ENCODE peak calls at places on chromosomes 6 and 20, in ten cellular contexts. One of them, this sample, is unnamed.

GRCh38 chr6:132235596-132236280 is 165.5 kb downstream of the MOXD1 start:
- DNase-seq in RWPE1: no peak
- DNase-seq in ecto neural progenitor cell: no peak
- DNase-seq in kidney: no peak
- DNase-seq in stimulated activated CD4-positive, alpha-beta T cell treated with anti-CD3 and anti-CD28 coated beads, Interleukin-2, amount 100 ng/mL, for 24 hours: no peak
- DNase-seq in NCI-H187 treated with DMSO at 0.1 percent for 48 hours: no peak
- DNase-seq in DMS153: no peak
- DNase-seq in GDM1: no peak
- DNase-seq in T-helper 2 cell: no peak
- DNase-seq in foreskin melanocyte: no peak
- DNase-seq in this sample: no peak

GRCh38 chr6:123745877-123746276 is 57.8 kb upstream of the NKAIN2 start:
- DNase-seq in ecto neural progenitor cell: no peak
- DNase-seq in kidney: no peak
- DNase-seq in T-helper 2 cell: no peak
- DNase-seq in stimulated activated CD4-positive, alpha-beta T cell treated with anti-CD3 and anti-CD28 coated beads, Interleukin-2, amount 100 ng/mL, for 24 hours: no peak
- DNase-seq in DMS153: no peak
- DNase-seq in RWPE1: peak
- DNase-seq in GDM1: no peak
- DNase-seq in foreskin melanocyte: peak
- DNase-seq in NCI-H187 treated with DMSO at 0.1 percent for 48 hours: no peak
- DNase-seq in this sample: no peak

GRCh38 chr20:4898282-4898681 is 103.0 kb downstream of the SLC23A2 start:
- DNase-seq in stimulated activated CD4-positive, alpha-beta T cell treated with anti-CD3 and anti-CD28 coated beads, Interleukin-2, amount 100 ng/mL, for 24 hours: no peak
- DNase-seq in ecto neural progenitor cell: no peak
- DNase-seq in RWPE1: peak
- DNase-seq in foreskin melanocyte: no peak
- DNase-seq in NCI-H187 treated with DMSO at 0.1 percent for 48 hours: no peak
- DNase-seq in GDM1: peak
- DNase-seq in kidney: peak
- DNase-seq in DMS153: no peak
- DNase-seq in T-helper 2 cell: no peak
- DNase-seq in this sample: no peak

GRCh38 chr6:7267521-7268091 is 45.4 kb downstream of the SSR1 start:
- DNase-seq in ecto neural progenitor cell: no peak
- DNase-seq in stimulated activated CD4-positive, alpha-beta T cell treated with anti-CD3 and anti-CD28 coated beads, Interleukin-2, amount 100 ng/mL, for 24 hours: no peak
- DNase-seq in T-helper 2 cell: no peak
- DNase-seq in DMS153: no peak
- DNase-seq in GDM1: no peak
- DNase-seq in kidney: peak
- DNase-seq in NCI-H187 treated with DMSO at 0.1 percent for 48 hours: no peak
- DNase-seq in RWPE1: peak
- DNase-seq in foreskin melanocyte: peak
- DNase-seq in this sample: no peak

GRCh38 chr6:11848852-11849731 is 70.5 kb upstream of the ADTRP start:
- DNase-seq in foreskin melanocyte: no peak
- DNase-seq in stimulated activated CD4-positive, alpha-beta T cell treated with anti-CD3 and anti-CD28 coated beads, Interleukin-2, amount 100 ng/mL, for 24 hours: no peak
- DNase-seq in DMS153: peak
- DNase-seq in T-helper 2 cell: no peak
- DNase-seq in NCI-H187 treated with DMSO at 0.1 percent for 48 hours: no peak
- DNase-seq in GDM1: no peak
- DNase-seq in ecto neural progenitor cell: no peak
- DNase-seq in RWPE1: no peak
- DNase-seq in kidney: no peak
- DNase-seq in this sample: no peak

GRCh38 chr6:141259832-141260231 is 872.9 kb upstream of the GJE1 start:
- DNase-seq in kidney: no peak
- DNase-seq in ecto neural progenitor cell: no peak
- DNase-seq in T-helper 2 cell: no peak
- DNase-seq in GDM1: no peak
- DNase-seq in RWPE1: no peak
- DNase-seq in foreskin melanocyte: no peak
- DNase-seq in NCI-H187 treated with DMSO at 0.1 percent for 48 hours: no peak
- DNase-seq in DMS153: no peak
- DNase-seq in stimulated activated CD4-positive, alpha-beta T cell treated with anti-CD3 and anti-CD28 coated beads, Interleukin-2, amount 100 ng/mL, for 24 hours: no peak
- DNase-seq in this sample: no peak

GRCh38 chr6:52161689-52162438 is 24.3 kb upstream of the IL17A start:
- DNase-seq in RWPE1: no peak
- DNase-seq in ecto neural progenitor cell: no peak
- DNase-seq in DMS153: no peak
- DNase-seq in kidney: no peak
- DNase-seq in GDM1: no peak
- DNase-seq in NCI-H187 treated with DMSO at 0.1 percent for 48 hours: no peak
- DNase-seq in foreskin melanocyte: no peak
- DNase-seq in stimulated activated CD4-positive, alpha-beta T cell treated with anti-CD3 and anti-CD28 coated beads, Interleukin-2, amount 100 ng/mL, for 24 hours: peak
- DNase-seq in T-helper 2 cell: no peak
- DNase-seq in this sample: no peak

GRCh38 chr20:1005452-1006027 is 3.4 kb upstream of the RSPO4 start:
- DNase-seq in NCI-H187 treated with DMSO at 0.1 percent for 48 hours: no peak
- DNase-seq in foreskin melanocyte: no peak
- DNase-seq in GDM1: peak
- DNase-seq in T-helper 2 cell: no peak
- DNase-seq in DMS153: peak
- DNase-seq in stimulated activated CD4-positive, alpha-beta T cell treated with anti-CD3 and anti-CD28 coated beads, Interleukin-2, amount 100 ng/mL, for 24 hours: no peak
- DNase-seq in kidney: no peak
- DNase-seq in ecto neural progenitor cell: peak
- DNase-seq in RWPE1: peak
- DNase-seq in this sample: peak

GRCh38 chr6:144352310-144352709 is 67.2 kb downstream of the UTRN start:
- DNase-seq in GDM1: no peak
- DNase-seq in T-helper 2 cell: no peak
- DNase-seq in kidney: no peak
- DNase-seq in ecto neural progenitor cell: no peak
- DNase-seq in stimulated activated CD4-positive, alpha-beta T cell treated with anti-CD3 and anti-CD28 coated beads, Interleukin-2, amount 100 ng/mL, for 24 hours: no peak
- DNase-seq in foreskin melanocyte: no peak
- DNase-seq in RWPE1: no peak
- DNase-seq in DMS153: no peak
- DNase-seq in NCI-H187 treated with DMSO at 0.1 percent for 48 hours: no peak
- DNase-seq in this sample: no peak

GRCh38 chr20:10239954-10240353 is 21.3 kb downstream of the SNAP25 start:
- DNase-seq in DMS153: peak
- DNase-seq in RWPE1: peak
- DNase-seq in stimulated activated CD4-positive, alpha-beta T cell treated with anti-CD3 and anti-CD28 coated beads, Interleukin-2, amount 100 ng/mL, for 24 hours: no peak
- DNase-seq in foreskin melanocyte: peak
- DNase-seq in NCI-H187 treated with DMSO at 0.1 percent for 48 hours: peak
- DNase-seq in kidney: peak
- DNase-seq in T-helper 2 cell: no peak
- DNase-seq in GDM1: no peak
- DNase-seq in ecto neural progenitor cell: no peak
- DNase-seq in this sample: no peak

GRCh38 chr20:56689852-56690485 is 60.9 kb downstream of the TFAP2C start:
- DNase-seq in RWPE1: no peak
- DNase-seq in T-helper 2 cell: no peak
- DNase-seq in foreskin melanocyte: no peak
- DNase-seq in stimulated activated CD4-positive, alpha-beta T cell treated with anti-CD3 and anti-CD28 coated beads, Interleukin-2, amount 100 ng/mL, for 24 hours: no peak
- DNase-seq in NCI-H187 treated with DMSO at 0.1 percent for 48 hours: no peak
- DNase-seq in GDM1: no peak
- DNase-seq in DMS153: peak
- DNase-seq in kidney: no peak
- DNase-seq in ecto neural progenitor cell: no peak
- DNase-seq in this sample: no peak

GRCh38 chr6:119979862-119980261 is 630.3 kb upstream of the MAN1A1 start:
- DNase-seq in GDM1: no peak
- DNase-seq in NCI-H187 treated with DMSO at 0.1 percent for 48 hours: no peak
- DNase-seq in RWPE1: no peak
- DNase-seq in T-helper 2 cell: no peak
- DNase-seq in kidney: no peak
- DNase-seq in stimulated activated CD4-positive, alpha-beta T cell treated with anti-CD3 and anti-CD28 coated beads, Interleukin-2, amount 100 ng/mL, for 24 hours: no peak
- DNase-seq in foreskin melanocyte: no peak
- DNase-seq in DMS153: no peak
- DNase-seq in ecto neural progenitor cell: no peak
- DNase-seq in this sample: no peak

GRCh38 chr20:1190847-1191246 is 6.1 kb upstream of the TMEM74B start:
- DNase-seq in RWPE1: no peak
- DNase-seq in T-helper 2 cell: no peak
- DNase-seq in kidney: no peak
- DNase-seq in NCI-H187 treated with DMSO at 0.1 percent for 48 hours: no peak
- DNase-seq in GDM1: no peak
- DNase-seq in ecto neural progenitor cell: no peak
- DNase-seq in stimulated activated CD4-positive, alpha-beta T cell treated with anti-CD3 and anti-CD28 coated beads, Interleukin-2, amount 100 ng/mL, for 24 hours: no peak
- DNase-seq in foreskin melanocyte: no peak
- DNase-seq in DMS153: no peak
- DNase-seq in this sample: no peak

GRCh38 chr6:33014841-33015634 is 5.6 kb upstream of the HLA-DOA start:
- DNase-seq in foreskin melanocyte: peak
- DNase-seq in ecto neural progenitor cell: no peak
- DNase-seq in stimulated activated CD4-positive, alpha-beta T cell treated with anti-CD3 and anti-CD28 coated beads, Interleukin-2, amount 100 ng/mL, for 24 hours: peak
- DNase-seq in kidney: no peak
- DNase-seq in RWPE1: peak
- DNase-seq in T-helper 2 cell: no peak
- DNase-seq in DMS153: peak
- DNase-seq in NCI-H187 treated with DMSO at 0.1 percent for 48 hours: peak
- DNase-seq in GDM1: peak
- DNase-seq in this sample: no peak

GRCh38 chr6:3230275-3231212 is 3.1 kb upstream of the TUBB2B start:
- DNase-seq in DMS153: peak
- DNase-seq in kidney: no peak
- DNase-seq in GDM1: no peak
- DNase-seq in ecto neural progenitor cell: peak
- DNase-seq in stimulated activated CD4-positive, alpha-beta T cell treated with anti-CD3 and anti-CD28 coated beads, Interleukin-2, amount 100 ng/mL, for 24 hours: no peak
- DNase-seq in RWPE1: no peak
- DNase-seq in foreskin melanocyte: no peak
- DNase-seq in NCI-H187 treated with DMSO at 0.1 percent for 48 hours: peak
- DNase-seq in T-helper 2 cell: no peak
- DNase-seq in this sample: no peak

GRCh38 chr6:142833798-142834197 is 111.2 kb downstream of the HIVEP2 start:
- DNase-seq in kidney: no peak
- DNase-seq in RWPE1: no peak
- DNase-seq in GDM1: no peak
- DNase-seq in T-helper 2 cell: no peak
- DNase-seq in ecto neural progenitor cell: no peak
- DNase-seq in NCI-H187 treated with DMSO at 0.1 percent for 48 hours: no peak
- DNase-seq in stimulated activated CD4-positive, alpha-beta T cell treated with anti-CD3 and anti-CD28 coated beads, Interleukin-2, amount 100 ng/mL, for 24 hours: no peak
- DNase-seq in foreskin melanocyte: no peak
- DNase-seq in DMS153: no peak
- DNase-seq in this sample: no peak

GRCh38 chr20:6000851-6001250 is 50.4 kb downstream of the MCM8 start:
- DNase-seq in kidney: no peak
- DNase-seq in RWPE1: no peak
- DNase-seq in ecto neural progenitor cell: no peak
- DNase-seq in GDM1: no peak
- DNase-seq in NCI-H187 treated with DMSO at 0.1 percent for 48 hours: no peak
- DNase-seq in stimulated activated CD4-positive, alpha-beta T cell treated with anti-CD3 and anti-CD28 coated beads, Interleukin-2, amount 100 ng/mL, for 24 hours: no peak
- DNase-seq in foreskin melanocyte: no peak
- DNase-seq in T-helper 2 cell: no peak
- DNase-seq in DMS153: no peak
- DNase-seq in this sample: no peak

GRCh38 chr6:146851837-146852236 is 253.1 kb downstream of the ADGB start:
- DNase-seq in GDM1: no peak
- DNase-seq in ecto neural progenitor cell: no peak
- DNase-seq in NCI-H187 treated with DMSO at 0.1 percent for 48 hours: no peak
- DNase-seq in foreskin melanocyte: peak
- DNase-seq in T-helper 2 cell: no peak
- DNase-seq in stimulated activated CD4-positive, alpha-beta T cell treated with anti-CD3 and anti-CD28 coated beads, Interleukin-2, amount 100 ng/mL, for 24 hours: no peak
- DNase-seq in kidney: no peak
- DNase-seq in RWPE1: no peak
- DNase-seq in DMS153: no peak
- DNase-seq in this sample: no peak

GRCh38 chr20:9518776-9519175 is 4.4 kb downstream of the LAMP5 start:
- DNase-seq in DMS153: no peak
- DNase-seq in ecto neural progenitor cell: peak
- DNase-seq in foreskin melanocyte: no peak
- DNase-seq in T-helper 2 cell: no peak
- DNase-seq in RWPE1: no peak
- DNase-seq in stimulated activated CD4-positive, alpha-beta T cell treated with anti-CD3 and anti-CD28 coated beads, Interleukin-2, amount 100 ng/mL, for 24 hours: no peak
- DNase-seq in kidney: no peak
- DNase-seq in NCI-H187 treated with DMSO at 0.1 percent for 48 hours: no peak
- DNase-seq in GDM1: no peak
- DNase-seq in this sample: no peak

GRCh38 chr6:135328136-135328535 is 147.0 kb downstream of the MYB start:
- DNase-seq in T-helper 2 cell: no peak
- DNase-seq in RWPE1: no peak
- DNase-seq in GDM1: no peak
- DNase-seq in ecto neural progenitor cell: no peak
- DNase-seq in stimulated activated CD4-positive, alpha-beta T cell treated with anti-CD3 and anti-CD28 coated beads, Interleukin-2, amount 100 ng/mL, for 24 hours: no peak
- DNase-seq in kidney: no peak
- DNase-seq in foreskin melanocyte: no peak
- DNase-seq in DMS153: no peak
- DNase-seq in NCI-H187 treated with DMSO at 0.1 percent for 48 hours: no peak
- DNase-seq in this sample: no peak

GRCh38 chr6:14505391-14505790 is 387.8 kb downstream of the CD83 start:
- DNase-seq in RWPE1: no peak
- DNase-seq in foreskin melanocyte: no peak
- DNase-seq in NCI-H187 treated with DMSO at 0.1 percent for 48 hours: no peak
- DNase-seq in stimulated activated CD4-positive, alpha-beta T cell treated with anti-CD3 and anti-CD28 coated beads, Interleukin-2, amount 100 ng/mL, for 24 hours: no peak
- DNase-seq in T-helper 2 cell: no peak
- DNase-seq in ecto neural progenitor cell: no peak
- DNase-seq in GDM1: no peak
- DNase-seq in kidney: no peak
- DNase-seq in DMS153: no peak
- DNase-seq in this sample: no peak

GRCh38 chr20:40814328-40814960 is 125.4 kb upstream of the MAFB start:
- DNase-seq in DMS153: no peak
- DNase-seq in T-helper 2 cell: no peak
- DNase-seq in GDM1: no peak
- DNase-seq in RWPE1: no peak
- DNase-seq in NCI-H187 treated with DMSO at 0.1 percent for 48 hours: no peak
- DNase-seq in ecto neural progenitor cell: no peak
- DNase-seq in foreskin melanocyte: no peak
- DNase-seq in kidney: no peak
- DNase-seq in stimulated activated CD4-positive, alpha-beta T cell treated with anti-CD3 and anti-CD28 coated beads, Interleukin-2, amount 100 ng/mL, for 24 hours: no peak
- DNase-seq in this sample: no peak

GRCh38 chr6:111468329-111469012 is 14.5 kb downstream of the REV3L start:
- DNase-seq in ecto neural progenitor cell: no peak
- DNase-seq in NCI-H187 treated with DMSO at 0.1 percent for 48 hours: no peak
- DNase-seq in T-helper 2 cell: no peak
- DNase-seq in RWPE1: no peak
- DNase-seq in stimulated activated CD4-positive, alpha-beta T cell treated with anti-CD3 and anti-CD28 coated beads, Interleukin-2, amount 100 ng/mL, for 24 hours: no peak
- DNase-seq in foreskin melanocyte: no peak
- DNase-seq in kidney: no peak
- DNase-seq in DMS153: no peak
- DNase-seq in GDM1: no peak
- DNase-seq in this sample: no peak

GRCh38 chr6:157621401-157621800 is 201.6 kb upstream of the SNX9 start:
- DNase-seq in ecto neural progenitor cell: no peak
- DNase-seq in DMS153: no peak
- DNase-seq in stimulated activated CD4-positive, alpha-beta T cell treated with anti-CD3 and anti-CD28 coated beads, Interleukin-2, amount 100 ng/mL, for 24 hours: no peak
- DNase-seq in NCI-H187 treated with DMSO at 0.1 percent for 48 hours: no peak
- DNase-seq in foreskin melanocyte: no peak
- DNase-seq in kidney: no peak
- DNase-seq in GDM1: no peak
- DNase-seq in RWPE1: no peak
- DNase-seq in T-helper 2 cell: no peak
- DNase-seq in this sample: no peak

This sample was measured in CD8-positive, alpha-beta memory T cell.